ENCODE peak calls at places on chromosome 21, in seven cellular contexts. One of them, this sample, is unnamed.

GRCh38 chr21:46098303-46099141 is 610 bp downstream of the COL6A2 start:
- DNase-seq in heart left ventricle: peak
- DNase-seq in psoas muscle: peak
- DNase-seq in effector memory CD8-positive, alpha-beta T cell: no peak
- DNase-seq in fibroblast of the aortic adventitia: peak
- DNase-seq in A172: no peak
- DNase-seq in endothelial cell: peak
- DNase-seq in this sample: no peak

GRCh38 chr21:16179732-16180131 is 449.9 kb downstream of the USP25 start:
- DNase-seq in heart left ventricle: no peak
- DNase-seq in psoas muscle: no peak
- DNase-seq in effector memory CD8-positive, alpha-beta T cell: no peak
- DNase-seq in fibroblast of the aortic adventitia: no peak
- DNase-seq in A172: no peak
- DNase-seq in endothelial cell: no peak
- DNase-seq in this sample: no peak

GRCh38 chr21:22728091-22728490 is 1729.9 kb downstream of the NCAM2 start:
- DNase-seq in heart left ventricle: no peak
- DNase-seq in psoas muscle: no peak
- DNase-seq in effector memory CD8-positive, alpha-beta T cell: no peak
- DNase-seq in fibroblast of the aortic adventitia: no peak
- DNase-seq in A172: no peak
- DNase-seq in endothelial cell: no peak
- DNase-seq in this sample: no peak

GRCh38 chr21:29434081-29434480 is 135.4 kb downstream of the BACH1 start:
- DNase-seq in heart left ventricle: no peak
- DNase-seq in psoas muscle: no peak
- DNase-seq in effector memory CD8-positive, alpha-beta T cell: no peak
- DNase-seq in fibroblast of the aortic adventitia: no peak
- DNase-seq in A172: no peak
- DNase-seq in endothelial cell: no peak
- DNase-seq in this sample: no peak

GRCh38 chr21:28608646-28609045 is 384.0 kb downstream of the LTN1 start:
- DNase-seq in heart left ventricle: no peak
- DNase-seq in psoas muscle: no peak
- DNase-seq in effector memory CD8-positive, alpha-beta T cell: no peak
- DNase-seq in fibroblast of the aortic adventitia: no peak
- DNase-seq in A172: peak
- DNase-seq in endothelial cell: no peak
- DNase-seq in this sample: no peak

GRCh38 chr21:33374080-33374873 is 28.9 kb upstream of the IFNGR2 start:
- DNase-seq in heart left ventricle: peak
- DNase-seq in psoas muscle: no peak
- DNase-seq in effector memory CD8-positive, alpha-beta T cell: peak
- DNase-seq in fibroblast of the aortic adventitia: peak
- DNase-seq in A172: peak
- DNase-seq in endothelial cell: peak
- DNase-seq in this sample: peak

GRCh38 chr21:17848228-17848627 is 29.1 kb upstream of the C21orf91 start:
- DNase-seq in heart left ventricle: no peak
- DNase-seq in psoas muscle: peak
- DNase-seq in effector memory CD8-positive, alpha-beta T cell: no peak
- DNase-seq in fibroblast of the aortic adventitia: peak
- DNase-seq in A172: peak
- DNase-seq in endothelial cell: no peak
- DNase-seq in this sample: peak

GRCh38 chr21:15122241-15122640 is 57.4 kb upstream of the NRIP1 start:
- DNase-seq in heart left ventricle: no peak
- DNase-seq in psoas muscle: peak
- DNase-seq in effector memory CD8-positive, alpha-beta T cell: no peak
- DNase-seq in fibroblast of the aortic adventitia: no peak
- DNase-seq in A172: no peak
- DNase-seq in endothelial cell: no peak
- DNase-seq in this sample: peak

GRCh38 chr21:39221282-39221996 is 38.2 kb upstream of the PSMG1 start:
- DNase-seq in heart left ventricle: no peak
- DNase-seq in psoas muscle: no peak
- DNase-seq in effector memory CD8-positive, alpha-beta T cell: no peak
- DNase-seq in fibroblast of the aortic adventitia: no peak
- DNase-seq in A172: no peak
- DNase-seq in endothelial cell: no peak
- DNase-seq in this sample: no peak

GRCh38 chr21:39006653-39007417 is 176.4 kb downstream of the PSMG1 start:
- DNase-seq in heart left ventricle: peak
- DNase-seq in psoas muscle: no peak
- DNase-seq in effector memory CD8-positive, alpha-beta T cell: no peak
- DNase-seq in fibroblast of the aortic adventitia: peak
- DNase-seq in A172: no peak
- DNase-seq in endothelial cell: no peak
- DNase-seq in this sample: no peak

GRCh38 chr21:43644609-43645008 is 14.7 kb downstream of the HSF2BP start:
- DNase-seq in heart left ventricle: no peak
- DNase-seq in psoas muscle: no peak
- DNase-seq in effector memory CD8-positive, alpha-beta T cell: no peak
- DNase-seq in fibroblast of the aortic adventitia: peak
- DNase-seq in A172: peak
- DNase-seq in endothelial cell: no peak
- DNase-seq in this sample: no peak

GRCh38 chr21:42189860-42190491 is 29.0 kb upstream of the ABCG1 start:
- DNase-seq in heart left ventricle: no peak
- DNase-seq in psoas muscle: no peak
- DNase-seq in effector memory CD8-positive, alpha-beta T cell: peak
- DNase-seq in fibroblast of the aortic adventitia: no peak
- DNase-seq in A172: no peak
- DNase-seq in endothelial cell: no peak
- DNase-seq in this sample: no peak

GRCh38 chr21:14734191-14734590 is 188.1 kb upstream of the SAMSN1 start:
- DNase-seq in heart left ventricle: no peak
- DNase-seq in psoas muscle: no peak
- DNase-seq in effector memory CD8-positive, alpha-beta T cell: no peak
- DNase-seq in fibroblast of the aortic adventitia: no peak
- DNase-seq in A172: no peak
- DNase-seq in endothelial cell: no peak
- DNase-seq in this sample: no peak

GRCh38 chr21:38056481-38056880 is 140.2 kb upstream of the KCNJ6 start:
- DNase-seq in heart left ventricle: no peak
- DNase-seq in psoas muscle: no peak
- DNase-seq in effector memory CD8-positive, alpha-beta T cell: no peak
- DNase-seq in fibroblast of the aortic adventitia: no peak
- DNase-seq in A172: no peak
- DNase-seq in endothelial cell: no peak
- DNase-seq in this sample: no peak

GRCh38 chr21:34344058-34344425 is 19.8 kb upstream of the KCNE2 start:
- DNase-seq in heart left ventricle: no peak
- DNase-seq in psoas muscle: no peak
- DNase-seq in effector memory CD8-positive, alpha-beta T cell: no peak
- DNase-seq in fibroblast of the aortic adventitia: no peak
- DNase-seq in A172: no peak
- DNase-seq in endothelial cell: no peak
- DNase-seq in this sample: no peak

GRCh38 chr21:41877901-41878830 is 978 bp downstream of the PRDM15 start:
- DNase-seq in heart left ventricle: no peak
- DNase-seq in psoas muscle: no peak
- DNase-seq in effector memory CD8-positive, alpha-beta T cell: no peak
- DNase-seq in fibroblast of the aortic adventitia: peak
- DNase-seq in A172: no peak
- DNase-seq in endothelial cell: no peak
- DNase-seq in this sample: peak

GRCh38 chr21:36709868-36710728 is 11.2 kb downstream of the SIM2 start:
- DNase-seq in heart left ventricle: peak
- DNase-seq in psoas muscle: no peak
- DNase-seq in effector memory CD8-positive, alpha-beta T cell: no peak
- DNase-seq in fibroblast of the aortic adventitia: no peak
- DNase-seq in A172: no peak
- DNase-seq in endothelial cell: no peak
- DNase-seq in this sample: no peak

GRCh38 chr21:26529556-26529955 is 43.5 kb downstream of the CYYR1 start:
- DNase-seq in heart left ventricle: no peak
- DNase-seq in psoas muscle: no peak
- DNase-seq in effector memory CD8-positive, alpha-beta T cell: no peak
- DNase-seq in fibroblast of the aortic adventitia: no peak
- DNase-seq in A172: no peak
- DNase-seq in endothelial cell: no peak
- DNase-seq in this sample: no peak

GRCh38 chr21:43731476-43731875 is 12.5 kb downstream of the PDXK start:
- DNase-seq in heart left ventricle: no peak
- DNase-seq in psoas muscle: no peak
- DNase-seq in effector memory CD8-positive, alpha-beta T cell: no peak
- DNase-seq in fibroblast of the aortic adventitia: no peak
- DNase-seq in A172: no peak
- DNase-seq in endothelial cell: no peak
- DNase-seq in this sample: no peak

This sample was measured in astrocyte of the cerebellum.